ENCODE peak calls at places on chromosomes 12 and 14, in seven cellular contexts. D is adrenal gland, F is PC-3, C is astrocyte, G is lower lobe of right lung, Y is spleen, A is ovary. H is an unnamed sample.

GRCh38 chr14:28773917-28774691 is 7.5 kb downstream of the FOXG1 start:
- DNase-seq in C (peak; percentile 36), Y (no peak), F (no peak), D (no peak), A (no peak), G (no peak), H (no peak)

GRCh38 chr12:3438401-3438800 is 52.6 kb upstream of the PRMT8 start:
- DNase-seq in D (no peak), G (no peak), F (no peak), A (no peak), C (no peak), Y (no peak), H (no peak)

GRCh38 chr12:10184261-10184843 is 5.5 kb downstream of the TMEM52B start:
- DNase-seq in D (no peak), A (no peak), G (no peak), C (no peak), F (no peak), Y (no peak), H (no peak)

GRCh38 chr12:106090586-106091411 is 48.0 kb downstream of the NUAK1 start:
- DNase-seq in G (no peak), A (peak; percentile 46), F (peak; percentile 80), C (peak; percentile 91), Y (no peak), D (peak; percentile 48), H (no peak)

GRCh38 chr14:95303107-95303506 is 16.6 kb downstream of the CLMN start:
- DNase-seq in C (no peak), F (no peak), A (no peak), D (no peak), G (no peak), Y (no peak), H (no peak)

GRCh38 chr14:80496090-80496489 is 284.8 kb upstream of the DIO2 start:
- DNase-seq in A (no peak), C (no peak), Y (no peak), D (no peak), F (no peak), G (no peak), H (no peak)

GRCh38 chr12:53378705-53379388 is 1.1 kb upstream of the SP1 start:
- DNase-seq in G (peak; percentile 6), F (peak; percentile 3), C (no peak), Y (no peak), D (no peak), A (peak; percentile 7), H (no peak)

GRCh38 chr12:67698711-67699603 is 50.4 kb downstream of the DYRK2 start:
- DNase-seq in A (no peak), D (no peak), F (peak; percentile 53), Y (no peak), C (peak; percentile 60), G (no peak), H (no peak)

GRCh38 chr12:131194166-131194565 is 240.5 kb downstream of the ADGRD1 start:
- DNase-seq in F (no peak), D (no peak), Y (no peak), A (no peak), C (no peak), G (no peak), H (no peak)

GRCh38 chr12:85720308-85721033 is 115.7 kb downstream of the RASSF9 start:
- DNase-seq in F (no peak), D (no peak), Y (no peak), A (no peak), C (no peak), G (no peak), H (no peak)

GRCh38 chr12:119444462-119445044 is 110.0 kb downstream of the CCDC60 start:
- DNase-seq in C (peak; percentile 2), D (peak; percentile 34), F (peak; percentile 83), G (peak; percentile 46), A (no peak), Y (no peak), H (no peak)

GRCh38 chr12:45014396-45014795 is 36.5 kb downstream of the DBX2 start:
- DNase-seq in Y (no peak), A (no peak), C (no peak), F (no peak), G (no peak), D (no peak), H (no peak)

GRCh38 chr12:117367006-117367638 is 5.7 kb upstream of the NOS1 start:
- DNase-seq in G (peak; percentile 55), D (peak; percentile 78), C (peak; percentile 29), Y (no peak), A (no peak), F (peak; percentile 96), H (no peak)

GRCh38 chr14:90274019-90274418 is 17.7 kb downstream of the PSMC1 start:
- DNase-seq in C (no peak), A (no peak), G (no peak), D (no peak), F (no peak), Y (no peak), H (no peak)

GRCh38 chr14:103016071-103016470 is 41.3 kb downstream of the CDC42BPB start:
- DNase-seq in F (no peak), Y (peak; percentile 67), G (no peak), A (no peak), D (no peak), C (no peak), H (no peak)
- H3K9me3 ChIP-seq in F (no peaks in the 10 kb centered on the region), Y (no peaks in the 10 kb centered on the region), G (no peaks in the 10 kb centered on the region), A (no peaks in the 10 kb centered on the region), D (no peaks in the 10 kb centered on the region), C (no peaks in the 10 kb centered on the region), H (no peaks in the 10 kb centered on the region)

GRCh38 chr14:72736348-72736747 is 157.6 kb downstream of the DPF3 start:
- DNase-seq in C (peak; percentile 91), F (peak; percentile 27), G (no peak), Y (no peak), D (no peak), A (no peak), H (no peak)
- TF ChIP-seq CTCF in C (no peak), F (peak; percentile 47), G (no peak), Y (no peak), D (no peak), A (no peak), H (no peak)

DNA sequence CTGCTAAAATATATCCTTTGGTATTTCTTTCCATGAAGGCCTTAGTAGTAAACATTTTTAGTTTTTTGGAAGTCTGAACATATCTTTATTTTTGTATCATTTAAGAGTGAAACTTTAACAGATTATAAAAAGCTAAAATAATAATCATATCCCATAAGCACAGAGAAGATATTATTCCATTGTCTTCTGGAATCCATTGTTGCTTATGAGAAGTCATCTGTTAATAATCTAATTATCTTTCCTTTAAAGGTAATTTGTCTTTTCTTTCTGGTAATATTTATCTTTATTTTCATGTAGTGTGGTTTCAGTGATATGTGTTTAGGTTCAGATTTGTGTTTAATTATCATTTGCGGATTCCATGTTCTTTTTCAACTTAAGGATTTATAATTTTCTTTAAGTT is 261.7 kb downstream of the MSRB3 start:
- DNase-seq in C (no peak), Y (no peak), A (no peak), D (no peak), F (no peak), G (no peak), H (no peak)
- H3K9me3 ChIP-seq in C (peaks cover 3% of the 10 kb centered on the region), Y (peaks cover 37% of the 10 kb centered on the region), A (no peaks in the 10 kb centered on the region), D (peaks cover 7% of the 10 kb centered on the region), F (peaks cover 33% of the 10 kb centered on the region), G (peaks cover 21% of the 10 kb centered on the region), H (peaks cover 5% of the 10 kb centered on the region)

GRCh38 chr14:22607291-22607690 is 9.2 kb downstream of the ABHD4 start:
- DNase-seq in A (no peak), C (no peak), D (no peak), F (no peak), Y (no peak), G (no peak), H (no peak)

GRCh38 chr14:22614240-22614799 is 16.2 kb downstream of the ABHD4 start:
- DNase-seq in C (peak; percentile 99), Y (no peak), A (no peak), D (no peak), G (no peak), F (peak; percentile 97), H (no peak)

GRCh38 chr14:22610931-22611330 is 12.8 kb downstream of the ABHD4 start:
- DNase-seq in Y (no peak), F (no peak), C (no peak), D (no peak), G (no peak), A (no peak), H (no peak)

GRCh38 chr14:22613736-22614239 is 15.7 kb downstream of the ABHD4 start:
- DNase-seq in C (no peak), G (no peak), F (no peak), Y (no peak), A (no peak), D (no peak), H (no peak)

DNA sequence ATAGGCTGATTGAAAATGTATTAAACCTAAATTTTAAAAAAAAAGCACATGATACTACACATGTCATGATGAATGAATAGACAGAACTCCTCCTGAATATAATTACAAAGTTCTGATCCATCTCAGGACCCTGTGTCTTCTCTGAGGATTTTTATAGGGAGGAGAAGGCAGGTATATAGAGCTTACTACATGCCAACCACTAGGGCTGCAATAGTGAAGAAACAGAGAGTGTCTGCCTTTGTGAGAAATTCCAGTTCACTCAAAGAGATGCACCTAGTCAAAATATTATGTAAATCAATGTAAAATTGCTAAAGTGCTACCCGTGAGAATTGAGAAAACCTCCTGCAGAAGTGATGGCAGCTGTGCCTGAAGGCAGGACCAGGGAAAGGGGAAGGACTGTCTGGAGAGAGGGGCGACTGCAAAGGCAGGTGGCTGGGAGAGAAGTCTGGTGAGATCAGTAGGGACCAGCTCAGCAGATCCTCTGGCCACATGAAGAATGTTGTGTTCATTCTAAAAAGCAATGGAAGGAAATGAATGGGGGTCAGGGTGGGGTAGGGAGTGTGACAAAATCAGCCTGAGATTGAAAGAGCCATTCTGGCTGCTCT is 15.1 kb downstream of the ABHD4 start:
- DNase-seq in D (no peak), G (no peak), A (no peak), C (no peak), F (no peak), Y (no peak), H (no peak)
- TF ChIP-seq CTCF in D (no peak), G (no peak), A (no peak), C (peak; percentile 31), F (peak; percentile 19), Y (no peak), H (no peak)

GRCh38 chr14:26863736-26864135 is 265.9 kb upstream of the NOVA1 start:
- DNase-seq in Y (no peak), F (peak; percentile 60), D (no peak), G (no peak), C (peak; percentile 66), A (no peak), H (no peak)
- H3K9me3 ChIP-seq in Y (no peaks in the 10 kb centered on the region), F (no peaks in the 10 kb centered on the region), D (no peaks in the 10 kb centered on the region), G (no peaks in the 10 kb centered on the region), C (no peaks in the 10 kb centered on the region), A (no peaks in the 10 kb centered on the region), H (no peaks in the 10 kb centered on the region)

H was measured in esophagus squamous epithelium.